ENCODE peak calls at places on chromosomes 6 and 20, in six cellular contexts. N is right cardiac atrium, F is K562, G is IMR-90, Q is mesenchymal stem cell, X is pancreas. C is an unnamed sample. For H3K4me1, the result is how much of the 10 kb centered on the place peaks cover.

GRCh38 chr6:152637422-152638047 is 373 bp upstream of the SYNE1 start:
- DNase-seq in N (no peak), F (no peak), G (peak), Q (peak), X (no peak), C (peak)

GRCh38 chr6:101401792-101402617 is 8.5 kb downstream of the GRIK2 start:
- DNase-seq in N (peak), F (no peak), G (peak), Q (peak), X (peak), C (no peak)

GRCh38 chr6:111713196-111713705 is 107.6 kb upstream of the TRAF3IP2 start:
- DNase-seq in N (no peak), F (no peak), G (no peak), Q (no peak), X (no peak), C (no peak)

GRCh38 chr6:80547827-80548226 is 441.4 kb downstream of the BCKDHB start:
- DNase-seq in N (no peak), F (no peak), G (peak), Q (peak), X (no peak), C (peak)

GRCh38 chr20:32945710-32946221 is 58.5 kb downstream of the SUN5 start:
- DNase-seq in N (no peak), F (peak), G (peak), Q (peak), X (no peak), C (peak)

GRCh38 chr20:35695245-35695749 is 3.9 kb downstream of the NFS1 start:
- DNase-seq in N (no peak), F (no peak), G (no peak), Q (no peak), X (no peak), C (no peak)

GRCh38 chr20:36629719-36630340 is 16.2 kb downstream of the SLA2 start:
- DNase-seq in N (peak), F (no peak), G (no peak), Q (peak), X (no peak), C (no peak)

GRCh38 chr20:58550661-58551060 is 35.5 kb upstream of the APCDD1L start:
- DNase-seq in N (no peak), F (peak), G (peak), Q (peak), X (no peak), C (peak)

GRCh38 chr6:140602843-140603242 is 1228.4 kb upstream of the CITED2 start:
- DNase-seq in N (no peak), F (no peak), G (no peak), Q (peak), X (no peak), C (peak)

GRCh38 chr6:82909551-82909950 is 156.1 kb downstream of the UBE3D start:
- DNase-seq in N (no peak), F (no peak), G (no peak), Q (no peak), X (no peak), C (peak)

GRCh38 chr6:124613050-124613449 is 349.2 kb upstream of the RNF217 start:
- DNase-seq in N (no peak), F (no peak), G (no peak), Q (no peak), X (no peak), C (no peak)

GRCh38 chr6:131379951-131380350 is 193.1 kb upstream of the ARG1 start:
- DNase-seq in N (no peak), F (no peak), G (peak), Q (peak), X (no peak), C (peak)

GRCh38 chr6:20817806-20818320 is 283.6 kb downstream of the CDKAL1 start:
- DNase-seq in N (no peak), F (no peak), G (peak), Q (no peak), X (no peak), C (peak)

GRCh38 chr6:158793432-158793831 is 25.7 kb downstream of the EZR start:
- DNase-seq in N (no peak), F (peak), G (peak), Q (peak), X (no peak), C (peak)

GRCh38 chr6:157479464-157480303 is 98.7 kb downstream of the ZDHHC14 start:
- DNase-seq in N (no peak), F (no peak), G (no peak), Q (no peak), X (no peak), C (no peak)

GRCh38 chr6:94401311-94401710 is 982.0 kb upstream of the EPHA7 start:
- DNase-seq in N (no peak), F (no peak), G (no peak), Q (no peak), X (no peak), C (no peak)

GRCh38 chr6:158599635-158600034 is 39.7 kb downstream of the TMEM181 start:
- DNase-seq in N (no peak), F (no peak), G (no peak), Q (no peak), X (no peak), C (no peak)

GRCh38 chr6:98823845-98824162 is 10.6 kb upstream of the POU3F2 start:
- DNase-seq in N (no peak), F (no peak), G (no peak), Q (no peak), X (no peak), C (no peak)

GRCh38 chr6:35449287-35449881 is 2.8 kb upstream of the FANCE start:
- DNase-seq in N (peak), F (peak), G (peak), Q (peak), X (peak), C (peak)

GRCh38 chr6:36427781-36428345 is 14.8 kb downstream of the PXT1 start:
- DNase-seq in N (peak), F (peak), G (peak), Q (peak), X (no peak), C (peak)

GRCh38 chr20:57211949-57212889 is 54.2 kb downstream of the BMP7 start:
- DNase-seq in N (peak), F (no peak), G (peak), Q (peak), X (peak), C (peak)

GRCh38 chr6:29552512-29553051 is 7.0 kb downstream of the UBD start:
- DNase-seq in N (no peak), F (no peak), G (peak), Q (peak), X (no peak), C (peak)

GRCh38 chr6:25692472-25692871 is 40.5 kb downstream of the SCGN start:
- DNase-seq in N (no peak), F (no peak), G (no peak), Q (no peak), X (no peak), C (no peak)

GRCh38 chr20:17882065-17882833 is 86.3 kb downstream of the SNX5 start:
- DNase-seq in N (no peak), F (no peak), G (no peak), Q (no peak), X (no peak), C (no peak)

GRCh38 chr6:114096553-114097172 is 125.7 kb upstream of the HDAC2 start:
- DNase-seq in N (no peak), F (peak), G (peak), Q (peak), X (no peak), C (peak)

GRCh38 chr20:41650221-41650948 is 32.2 kb upstream of the CHD6 start:
- DNase-seq in N (no peak), F (no peak), G (no peak), Q (no peak), X (no peak), C (no peak)

GRCh38 chr6:142009647-142010046 is 123.1 kb upstream of the GJE1 start:
- DNase-seq in N (no peak), F (peak), G (peak), Q (peak), X (no peak), C (peak)

GRCh38 chr20:16583444-16583843 is 10.2 kb upstream of the KIF16B start:
- DNase-seq in N (no peak), F (no peak), G (peak), Q (no peak), X (no peak), C (no peak)

GRCh38 chr20:62368303-62368628 is 1.2 kb upstream of the LAMA5 start:
- DNase-seq in N (no peak), F (no peak), G (no peak), Q (no peak), X (no peak), C (no peak)
- H3K4me3 ChIP-seq in N (no peak), F (no peak), G (no peak), Q (no peak), X (no peak), C (no peak)

GRCh38 chr6:2669067-2669710 is 81.5 kb downstream of the MYLK4 start:
- DNase-seq in N (no peak), F (no peak), G (no peak), Q (no peak), X (no peak), C (no peak)
- H3K4me1 ChIP-seq in N (under half), F (under half), G (under half), Q (under half), X (under half), C (under half)

DNA sequence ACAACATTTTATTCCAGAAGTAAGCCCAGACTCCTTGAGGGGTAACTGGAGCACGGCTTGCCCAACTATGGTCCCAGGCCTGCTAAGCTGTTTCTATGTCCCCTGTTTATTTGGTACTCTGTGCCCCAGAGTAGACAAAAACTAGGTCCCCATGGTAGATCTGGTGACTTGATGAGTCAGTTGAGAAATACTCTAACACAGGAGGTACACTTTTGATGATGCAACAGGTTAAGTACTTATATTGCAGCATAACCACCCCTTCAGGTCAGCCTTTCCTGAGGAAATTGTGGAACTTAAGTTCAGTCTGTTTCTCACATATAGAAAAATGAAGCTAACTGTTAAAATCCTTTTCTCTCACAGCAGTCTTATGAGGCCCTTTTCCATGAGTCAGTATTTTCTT is 19.6 kb downstream of the TTPAL start:
- DNase-seq in N (no peak), F (no peak), G (peak), Q (peak), X (no peak), C (peak)
- H3K4me3 ChIP-seq in N (no peak), F (no peak), G (no peak), Q (no peak), X (no peak), C (no peak)

GRCh38 chr6:24441599-24441904 is 38.8 kb downstream of the MRS2 start:
- DNase-seq in N (no peak), F (no peak), G (no peak), Q (no peak), X (no peak), C (no peak)
- H3K4me1 ChIP-seq in N (under half), F (under half), G (under half), Q (under half), X (under half), C (under half)

GRCh38 chr20:61877331-61877730 is 188.3 kb downstream of the TAF4 start:
- DNase-seq in N (peak), F (no peak), G (no peak), Q (no peak), X (peak), C (no peak)

GRCh38 chr20:61876931-61877330 is 188.8 kb downstream of the TAF4 start:
- DNase-seq in N (peak), F (no peak), G (no peak), Q (no peak), X (peak), C (no peak)

GRCh38 chr20:61878478-61879302 is 187.0 kb downstream of the TAF4 start:
- DNase-seq in N (peak), F (no peak), G (no peak), Q (no peak), X (peak), C (no peak)

GRCh38 chr20:61879303-61879620 is 186.4 kb downstream of the TAF4 start:
- DNase-seq in N (no peak), F (no peak), G (no peak), Q (no peak), X (no peak), C (no peak)

GRCh38 chr20:61877776-61878477 is 187.8 kb downstream of the TAF4 start:
- DNase-seq in N (peak), F (no peak), G (no peak), Q (no peak), X (peak), C (no peak)
- H3K4me3 ChIP-seq in N (no peak), F (no peak), G (no peak), Q (no peak), X (no peak), C (no peak)

DNA sequence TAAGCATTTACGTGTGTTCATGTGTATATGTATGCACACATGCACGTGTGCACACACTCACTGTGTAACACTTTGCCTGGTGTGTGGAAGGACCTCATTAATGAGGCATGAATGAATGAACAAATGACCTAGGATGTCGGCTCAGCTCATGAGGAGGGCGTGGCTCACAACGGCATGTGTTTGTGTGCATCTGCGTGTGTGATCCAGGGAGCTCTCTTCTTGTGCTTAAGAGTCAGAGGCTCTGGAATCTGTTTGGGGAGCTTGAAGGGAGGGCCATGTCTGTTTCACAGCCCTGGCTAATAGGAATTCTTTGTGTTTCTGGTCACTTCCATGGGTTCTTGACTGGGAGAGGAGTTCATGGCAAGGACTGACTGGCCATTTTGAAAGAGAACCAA is 32.7 kb downstream of the TOX2 start:
- DNase-seq in N (no peak), F (no peak), G (no peak), Q (peak), X (no peak), C (no peak)
- H3K4me1 ChIP-seq in N (under half), F (under half), G (under half), Q (under half), X (under half), C (under half)

DNA sequence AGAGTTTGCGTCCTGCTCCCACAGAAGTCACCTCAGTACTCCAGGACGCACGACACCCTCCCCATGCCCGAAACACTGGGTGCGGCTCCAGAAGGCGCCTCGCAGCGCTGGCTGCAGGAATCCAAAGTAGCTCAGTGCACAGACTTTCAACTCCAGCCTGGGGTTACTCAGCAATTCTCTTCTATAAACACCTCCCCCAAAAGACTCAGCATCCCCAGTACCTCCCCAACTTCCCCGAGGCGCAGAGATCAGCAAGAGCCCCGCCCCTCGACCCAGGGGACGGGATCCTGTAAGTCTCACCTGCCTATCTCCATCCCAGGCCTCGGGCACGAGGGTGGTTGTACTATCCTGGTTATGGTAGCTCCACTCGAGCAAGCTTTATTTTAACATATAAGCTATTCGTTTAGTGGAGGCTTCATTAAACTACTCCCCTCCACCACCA is 88.1 kb downstream of the ZFP64 start:
- DNase-seq in N (no peak), F (peak), G (peak), Q (peak), X (no peak), C (peak)
- H3K4me3 ChIP-seq in N (peak), F (no peak), G (peak), Q (peak), X (no peak), C (peak)

GRCh38 chr20:6671829-6672228 is 95.7 kb upstream of the BMP2 start:
- DNase-seq in N (no peak), F (no peak), G (no peak), Q (no peak), X (no peak), C (no peak)
- H3K4me1 ChIP-seq in N (under half), F (under half), G (under half), Q (under half), X (under half), C (under half)

DNA sequence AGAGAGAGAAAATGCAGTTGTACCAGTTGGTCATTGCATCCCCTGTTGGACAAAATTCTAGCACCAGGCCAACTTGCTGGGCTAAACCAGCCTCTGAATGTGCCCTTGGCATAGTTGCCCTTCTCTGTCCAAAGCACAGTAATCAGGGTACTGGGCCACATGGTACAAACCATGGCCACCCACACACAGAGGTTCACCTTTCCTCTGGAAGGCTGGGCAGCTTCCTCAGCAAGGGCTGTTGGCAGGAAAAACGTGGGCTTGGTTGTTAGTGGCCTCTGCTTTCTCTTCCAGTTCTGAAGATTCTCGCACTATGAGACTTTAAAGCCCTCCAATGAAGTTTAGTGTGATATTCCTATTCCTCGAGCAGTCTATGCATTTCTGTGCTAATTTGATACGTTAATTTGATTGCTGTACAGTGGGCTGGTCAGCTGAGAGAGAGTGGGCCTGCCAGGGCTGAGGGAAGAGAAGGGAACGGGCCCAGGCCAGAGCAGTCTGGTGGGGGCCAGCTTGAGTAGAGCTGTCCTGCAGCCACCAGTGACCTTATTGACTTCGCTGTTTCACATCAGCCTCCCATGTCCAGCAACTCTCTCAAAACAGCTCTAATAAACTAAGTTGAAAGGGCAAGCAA is 592 bp downstream of the DDO start:
- DNase-seq in N (no peak), F (no peak), G (no peak), Q (no peak), X (no peak), C (no peak)
- H3K4me3 ChIP-seq in N (peak), F (no peak), G (no peak), Q (peak), X (no peak), C (peak)

GRCh38 chr20:44981736-44982406 is 15.6 kb downstream of the STK4 start:
- DNase-seq in N (no peak), F (no peak), G (no peak), Q (no peak), X (no peak), C (no peak)
- H3K4me1 ChIP-seq in N (under half), F (under half), G (under half), Q (under half), X (under half), C (under half)